ENCODE peak calls at places on chromosomes 12 and 14, in ten cellular contexts. M is foreskin fibroblast, F is mucosa of descending colon, T is astrocyte of the spinal cord, I is vagina, D is kidney epithelial cell, L is HCT116, J is GM12878, Z is psoas muscle, U is fibroblast of the aortic adventitia. G is an unnamed sample.

GRCh38 chr12:62899568-62900390 is 35.2 kb downstream of the PPM1H start:
- DNase-seq in M (no peak), F (no peak), T (no peak), I (no peak), D (no peak), L (no peak), J (no peak), Z (no peak), U (no peak), G (no peak)

GRCh38 chr12:54349658-54350057 is 14.6 kb downstream of the GPR84 start:
- DNase-seq in M (no peak), F (no peak), T (no peak), I (no peak), D (no peak), L (no peak), J (no peak), Z (no peak), U (no peak), G (no peak)

GRCh38 chr14:95496690-95497241 is 19.7 kb downstream of the SYNE3 start:
- DNase-seq in M (peak), F (no peak), T (peak), I (no peak), D (no peak), L (no peak), J (no peak), Z (no peak), U (peak), G (no peak)

GRCh38 chr12:107748472-107748871 is 12.5 kb downstream of the PRDM4 start:
- DNase-seq in M (peak), F (no peak), T (peak), I (no peak), D (no peak), L (no peak), J (no peak), Z (no peak), U (peak), G (peak)

GRCh38 chr14:78782551-78782950 is 612.4 kb downstream of the NRXN3 start:
- DNase-seq in M (no peak), F (no peak), T (no peak), I (no peak), D (no peak), L (no peak), J (no peak), Z (no peak), U (no peak), G (no peak)

GRCh38 chr12:131618303-131618658 is 92.6 kb upstream of the SFSWAP start:
- DNase-seq in M (no peak), F (no peak), T (no peak), I (no peak), D (no peak), L (no peak), J (no peak), Z (no peak), U (no peak), G (no peak)

GRCh38 chr12:106307176-106307575 is 4.6 kb downstream of the TCP11L2 start:
- DNase-seq in M (no peak), F (no peak), T (no peak), I (no peak), D (no peak), L (no peak), J (no peak), Z (no peak), U (no peak), G (no peak)

GRCh38 chr14:32986791-32987545 is 48.3 kb downstream of the NPAS3 start:
- DNase-seq in M (no peak), F (no peak), T (peak), I (no peak), D (peak), L (no peak), J (no peak), Z (peak), U (peak), G (peak)

GRCh38 chr12:132776816-132777568 is 15.4 kb upstream of the ANKLE2 start:
- DNase-seq in M (no peak), F (no peak), T (peak), I (no peak), D (no peak), L (no peak), J (no peak), Z (peak), U (peak), G (peak)

GRCh38 chr12:47763481-47764344 is 5.0 kb upstream of the RAPGEF3 start:
- DNase-seq in M (no peak), F (no peak), T (no peak), I (no peak), D (peak), L (no peak), J (no peak), Z (peak), U (no peak), G (no peak)

GRCh38 chr12:13211859-13212664 is 15.5 kb downstream of the EMP1 start:
- DNase-seq in M (no peak), F (peak), T (peak), I (no peak), D (no peak), L (peak), J (no peak), Z (no peak), U (peak), G (no peak)

GRCh38 chr14:34403646-34404045 is 58.4 kb downstream of the SPTSSA start:
- DNase-seq in M (no peak), F (no peak), T (no peak), I (no peak), D (no peak), L (no peak), J (no peak), Z (no peak), U (no peak), G (no peak)

GRCh38 chr14:88904864-88905263 is 80.4 kb downstream of the TTC8 start:
- DNase-seq in M (no peak), F (no peak), T (peak), I (no peak), D (peak), L (no peak), J (no peak), Z (no peak), U (peak), G (no peak)

GRCh38 chr12:105110851-105111250 is 3.3 kb downstream of the WASHC4 start:
- DNase-seq in M (no peak), F (no peak), T (no peak), I (no peak), D (no peak), L (no peak), J (no peak), Z (no peak), U (no peak), G (no peak)

GRCh38 chr12:54658306-54659264 is 10.4 kb upstream of the DCD start:
- DNase-seq in M (no peak), F (no peak), T (no peak), I (no peak), D (no peak), L (peak), J (no peak), Z (no peak), U (peak), G (no peak)

GRCh38 chr14:68208726-68209125 is 389.1 kb downstream of the RAD51B start:
- DNase-seq in M (no peak), F (no peak), T (no peak), I (no peak), D (no peak), L (no peak), J (no peak), Z (no peak), U (peak), G (no peak)
- H3K4me3 ChIP-seq in M (no peak), F (no peak), T (no peak), I (no peak), D (no peak), L (no peak), J (no peak), Z (no peak), U (no peak), G (no peak)

GRCh38 chr14:67487332-67487731 is 1.2 kb downstream of the TMEM229B start:
- DNase-seq in M (no peak), F (no peak), T (no peak), I (no peak), D (no peak), L (no peak), J (no peak), Z (no peak), U (no peak), G (no peak)
- H3K4me3 ChIP-seq in M (no peak), F (no peak), T (no peak), I (no peak), D (no peak), L (no peak), J (no peak), Z (no peak), U (no peak), G (no peak)

DNA sequence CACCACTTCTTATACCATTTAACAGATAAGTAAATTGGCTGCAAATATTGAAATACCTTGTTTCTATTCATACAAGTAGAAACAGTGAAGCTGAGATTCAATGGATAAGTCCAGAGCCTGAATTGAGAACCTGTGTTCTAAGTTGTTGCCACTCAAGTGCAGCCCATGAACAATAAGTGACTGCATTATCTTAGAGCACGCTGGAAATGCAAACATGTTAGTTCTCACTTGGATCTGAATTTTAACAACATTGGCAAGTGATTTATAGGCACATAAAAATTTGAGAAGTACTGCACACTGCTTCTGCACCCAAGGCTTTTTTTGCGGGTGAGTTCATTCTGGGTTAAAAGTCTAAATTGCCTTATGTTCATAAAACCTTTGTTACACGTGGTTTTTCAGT is 484.3 kb downstream of the NAV3 start:
- DNase-seq in M (no peak), F (no peak), T (no peak), I (no peak), D (no peak), L (no peak), J (no peak), Z (no peak), U (no peak), G (no peak)
- H3K4me3 ChIP-seq in M (no peak), F (no peak), T (no peak), I (no peak), D (no peak), L (no peak), J (no peak), Z (no peak), U (no peak), G (no peak)

DNA sequence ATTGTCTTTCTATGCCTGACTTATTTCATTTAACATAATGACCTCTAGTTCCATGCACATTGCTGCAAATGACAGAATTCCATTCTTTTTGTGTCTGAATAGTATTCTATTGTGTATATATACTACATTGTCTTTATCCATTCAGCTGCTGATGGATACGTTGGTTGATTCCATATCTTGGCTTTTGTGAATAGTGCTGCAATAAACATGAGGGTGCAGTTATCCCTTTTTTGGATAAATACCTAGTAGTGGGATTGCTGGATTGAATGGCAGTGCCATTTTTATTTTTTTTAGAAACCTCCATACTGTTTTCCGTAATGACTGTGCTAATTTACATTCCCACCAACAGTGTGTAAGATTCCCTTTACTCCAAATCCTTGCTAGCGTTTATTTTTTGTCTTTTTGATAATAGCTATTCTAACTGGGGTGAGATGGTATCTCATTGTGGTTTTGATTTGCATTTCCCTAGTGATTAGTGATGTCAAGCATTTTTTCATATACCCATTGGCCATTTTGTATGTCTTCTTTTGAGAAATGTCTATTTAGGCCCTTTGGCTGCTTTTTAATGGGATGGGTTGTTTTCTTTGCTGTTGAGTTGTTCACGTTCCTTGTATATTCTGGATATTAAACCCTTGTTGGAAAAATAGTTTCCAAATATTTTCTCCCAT is 2.3 kb downstream of the OAS2 start:
- DNase-seq in M (no peak), F (no peak), T (no peak), I (no peak), D (no peak), L (no peak), J (no peak), Z (no peak), U (no peak), G (no peak)
- H3K4me3 ChIP-seq in M (no peak), F (no peak), T (no peak), I (no peak), D (no peak), L (no peak), J (peak), Z (no peak), U (no peak), G (no peak)